ENCODE peak calls at places on chromosome 9, in ten cellular contexts. One of them, this sample, is unnamed.

GRCh38 chr9:22244141-22245011 is 202.2 kb upstream of the DMRTA1 start:
- DNase-seq in PC-3: peak; percentile 73
- DNase-seq in fibroblast of lung: peak; percentile 69
- DNase-seq in cardiac muscle cell: peak; percentile 65
- DNase-seq in ascending aorta: no peak
- DNase-seq in hepatocyte: peak; percentile 70
- DNase-seq in HepG2: peak; percentile 26
- DNase-seq in sigmoid colon: no peak
- DNase-seq in spleen: peak; percentile 71
- DNase-seq in left ventricle myocardium inferior: no peak
- DNase-seq in this sample: no peak

GRCh38 chr9:126609711-126610388 is 3.9 kb upstream of the LMX1B start:
- DNase-seq in PC-3: no peak
- DNase-seq in fibroblast of lung: no peak
- DNase-seq in cardiac muscle cell: no peak
- DNase-seq in ascending aorta: no peak
- DNase-seq in hepatocyte: no peak
- DNase-seq in HepG2: no peak
- DNase-seq in sigmoid colon: no peak
- DNase-seq in spleen: no peak
- DNase-seq in left ventricle myocardium inferior: no peak
- DNase-seq in this sample: no peak

GRCh38 chr9:93083592-93084470 is 12.2 kb upstream of the CARD19 start:
- DNase-seq in PC-3: no peak
- DNase-seq in fibroblast of lung: peak; percentile 31
- DNase-seq in cardiac muscle cell: no peak
- DNase-seq in ascending aorta: peak; percentile 48
- DNase-seq in hepatocyte: no peak
- DNase-seq in HepG2: no peak
- DNase-seq in sigmoid colon: peak; percentile 49
- DNase-seq in spleen: peak; percentile 53
- DNase-seq in left ventricle myocardium inferior: no peak
- DNase-seq in this sample: peak; percentile 64

GRCh38 chr9:107615325-107615724 is 125.8 kb upstream of the KLF4 start:
- DNase-seq in PC-3: no peak
- DNase-seq in fibroblast of lung: peak; percentile 85
- DNase-seq in cardiac muscle cell: no peak
- DNase-seq in ascending aorta: no peak
- DNase-seq in hepatocyte: peak; percentile 65
- DNase-seq in HepG2: no peak
- DNase-seq in sigmoid colon: no peak
- DNase-seq in spleen: no peak
- DNase-seq in left ventricle myocardium inferior: no peak
- DNase-seq in this sample: no peak

GRCh38 chr9:7206221-7206758 is 448.5 kb downstream of the KDM4C start:
- DNase-seq in PC-3: no peak
- DNase-seq in fibroblast of lung: no peak
- DNase-seq in cardiac muscle cell: no peak
- DNase-seq in ascending aorta: no peak
- DNase-seq in hepatocyte: no peak
- DNase-seq in HepG2: no peak
- DNase-seq in sigmoid colon: no peak
- DNase-seq in spleen: no peak
- DNase-seq in left ventricle myocardium inferior: no peak
- DNase-seq in this sample: no peak

GRCh38 chr9:15220658-15221310 is 86.2 kb downstream of the TTC39B start:
- DNase-seq in PC-3: no peak
- DNase-seq in fibroblast of lung: peak; percentile 55
- DNase-seq in cardiac muscle cell: no peak
- DNase-seq in ascending aorta: no peak
- DNase-seq in hepatocyte: no peak
- DNase-seq in HepG2: no peak
- DNase-seq in sigmoid colon: no peak
- DNase-seq in spleen: no peak
- DNase-seq in left ventricle myocardium inferior: no peak
- DNase-seq in this sample: no peak

GRCh38 chr9:131960311-131960710 is 119.4 kb downstream of the MED27 start:
- DNase-seq in PC-3: peak; percentile 47
- DNase-seq in fibroblast of lung: no peak
- DNase-seq in cardiac muscle cell: no peak
- DNase-seq in ascending aorta: no peak
- DNase-seq in hepatocyte: no peak
- DNase-seq in HepG2: no peak
- DNase-seq in sigmoid colon: no peak
- DNase-seq in spleen: no peak
- DNase-seq in left ventricle myocardium inferior: no peak
- DNase-seq in this sample: no peak

GRCh38 chr9:114098021-114098659 is 952 bp downstream of the KIF12 start:
- DNase-seq in PC-3: peak; percentile 39
- DNase-seq in fibroblast of lung: no peak
- DNase-seq in cardiac muscle cell: peak; percentile 69
- DNase-seq in ascending aorta: no peak
- DNase-seq in hepatocyte: peak; percentile 84
- DNase-seq in HepG2: no peak
- DNase-seq in sigmoid colon: no peak
- DNase-seq in spleen: no peak
- DNase-seq in left ventricle myocardium inferior: no peak
- DNase-seq in this sample: no peak

DNA sequence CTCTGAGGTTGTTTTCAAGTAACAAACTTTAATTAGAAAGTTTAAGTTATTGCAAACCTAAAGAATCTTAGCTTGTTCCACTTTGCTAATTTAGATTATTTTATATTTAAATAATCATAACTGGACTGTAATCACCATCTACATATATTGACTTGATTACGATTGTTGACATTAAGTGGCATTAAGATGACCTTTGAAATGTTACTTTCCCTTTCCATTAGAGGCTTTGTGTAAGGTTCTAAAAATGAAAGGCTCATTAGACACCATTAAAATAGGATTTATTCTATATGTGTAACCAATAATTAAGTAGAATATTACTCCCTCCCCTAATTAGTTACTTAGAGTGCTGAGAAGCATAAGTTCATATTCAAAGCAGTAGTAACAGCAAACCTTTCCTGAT is 358.1 kb downstream of the GLIS3 start:
- DNase-seq in PC-3: no peak
- DNase-seq in fibroblast of lung: no peak
- DNase-seq in cardiac muscle cell: no peak
- DNase-seq in ascending aorta: no peak
- DNase-seq in hepatocyte: no peak
- DNase-seq in HepG2: no peak
- DNase-seq in sigmoid colon: no peak
- DNase-seq in spleen: no peak
- DNase-seq in left ventricle myocardium inferior: no peak
- DNase-seq in this sample: no peak
- H3K27ac ChIP-seq in PC-3: no peak overlapping the region
- H3K27ac ChIP-seq in fibroblast of lung: no peak overlapping the region
- H3K27ac ChIP-seq in cardiac muscle cell: no peak overlapping the region
- H3K27ac ChIP-seq in ascending aorta: no peak overlapping the region
- H3K27ac ChIP-seq in hepatocyte: no peak overlapping the region
- H3K27ac ChIP-seq in HepG2: no peak overlapping the region
- H3K27ac ChIP-seq in sigmoid colon: no peak overlapping the region
- H3K27ac ChIP-seq in spleen: no peak overlapping the region
- H3K27ac ChIP-seq in left ventricle myocardium inferior: no peak overlapping the region
- H3K27ac ChIP-seq in this sample: no peak overlapping the region

GRCh38 chr9:124820606-124821246 is 32.5 kb upstream of the WDR38 start:
- DNase-seq in PC-3: no peak
- DNase-seq in fibroblast of lung: peak; percentile 53
- DNase-seq in cardiac muscle cell: no peak
- DNase-seq in ascending aorta: no peak
- DNase-seq in hepatocyte: no peak
- DNase-seq in HepG2: no peak
- DNase-seq in sigmoid colon: no peak
- DNase-seq in spleen: no peak
- DNase-seq in left ventricle myocardium inferior: no peak
- DNase-seq in this sample: no peak

GRCh38 chr9:124815601-124816000 is 37.7 kb upstream of the WDR38 start:
- DNase-seq in PC-3: no peak
- DNase-seq in fibroblast of lung: no peak
- DNase-seq in cardiac muscle cell: no peak
- DNase-seq in ascending aorta: no peak
- DNase-seq in hepatocyte: no peak
- DNase-seq in HepG2: no peak
- DNase-seq in sigmoid colon: no peak
- DNase-seq in spleen: no peak
- DNase-seq in left ventricle myocardium inferior: no peak
- DNase-seq in this sample: no peak

GRCh38 chr9:124821247-124821623 is 32.0 kb upstream of the WDR38 start:
- DNase-seq in PC-3: no peak
- DNase-seq in fibroblast of lung: no peak
- DNase-seq in cardiac muscle cell: no peak
- DNase-seq in ascending aorta: no peak
- DNase-seq in hepatocyte: no peak
- DNase-seq in HepG2: no peak
- DNase-seq in sigmoid colon: no peak
- DNase-seq in spleen: no peak
- DNase-seq in left ventricle myocardium inferior: no peak
- DNase-seq in this sample: no peak

GRCh38 chr9:124814178-124814535 is 37.2 kb downstream of the OLFML2A start:
- DNase-seq in PC-3: no peak
- DNase-seq in fibroblast of lung: no peak
- DNase-seq in cardiac muscle cell: no peak
- DNase-seq in ascending aorta: no peak
- DNase-seq in hepatocyte: no peak
- DNase-seq in HepG2: no peak
- DNase-seq in sigmoid colon: no peak
- DNase-seq in spleen: no peak
- DNase-seq in left ventricle myocardium inferior: no peak
- DNase-seq in this sample: no peak

DNA sequence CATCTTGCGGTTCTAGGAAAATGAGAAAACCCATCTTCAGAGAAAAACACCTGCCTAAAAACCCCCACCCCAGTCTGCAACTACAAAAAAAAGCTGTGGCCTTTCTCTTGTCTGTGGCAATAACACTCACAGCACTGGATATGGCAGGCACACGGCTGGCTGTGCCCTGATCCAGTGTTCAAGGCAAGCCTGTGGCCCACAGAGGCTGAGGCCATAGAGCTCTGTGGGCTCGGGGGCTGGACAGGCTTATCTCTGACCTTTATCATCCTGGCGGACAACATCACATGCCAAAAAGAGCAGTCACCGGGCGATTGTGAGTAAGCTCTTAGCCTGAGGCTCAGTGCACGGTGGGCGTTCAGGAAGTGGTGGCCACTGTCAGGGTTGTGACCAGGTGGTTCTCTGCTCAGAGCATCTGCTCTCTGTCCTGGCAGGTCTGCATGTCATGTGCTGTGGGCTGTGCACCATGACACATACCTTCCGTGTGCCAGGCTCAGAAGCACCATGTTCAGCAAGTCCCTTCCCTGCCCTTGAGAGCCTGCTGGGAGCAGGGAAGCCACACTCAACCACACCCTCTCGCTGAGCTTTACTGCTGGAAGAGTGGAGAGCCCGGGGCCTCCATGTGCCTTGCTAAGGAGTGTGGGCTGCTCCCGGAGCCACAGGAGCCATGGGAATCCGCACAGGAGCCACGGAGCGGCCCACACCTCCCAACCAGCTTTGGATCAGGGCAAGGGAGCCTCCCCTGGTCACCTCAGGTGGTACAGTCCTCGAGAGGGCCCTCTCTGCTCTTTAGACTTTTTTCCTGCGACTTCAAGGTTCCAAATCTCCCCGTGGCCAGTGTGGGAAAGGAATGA is 34.6 kb upstream of the WDR38 start:
- DNase-seq in PC-3: peak; percentile 66
- DNase-seq in fibroblast of lung: no peak
- DNase-seq in cardiac muscle cell: no peak
- DNase-seq in ascending aorta: no peak
- DNase-seq in hepatocyte: peak; percentile 69
- DNase-seq in HepG2: peak; percentile 90
- DNase-seq in sigmoid colon: no peak
- DNase-seq in spleen: peak; percentile 83
- DNase-seq in left ventricle myocardium inferior: no peak
- DNase-seq in this sample: no peak
- H3K4me3 ChIP-seq in PC-3: no peak overlapping the region
- H3K4me3 ChIP-seq in fibroblast of lung: no peak overlapping the region
- H3K4me3 ChIP-seq in cardiac muscle cell: no peak overlapping the region
- H3K4me3 ChIP-seq in ascending aorta: no peak overlapping the region
- H3K4me3 ChIP-seq in hepatocyte: no peak overlapping the region
- H3K4me3 ChIP-seq in HepG2: peak overlapping the region; percentile 54
- H3K4me3 ChIP-seq in sigmoid colon: no peak overlapping the region
- H3K4me3 ChIP-seq in spleen: no peak overlapping the region
- H3K4me3 ChIP-seq in left ventricle myocardium inferior: no peak overlapping the region
- H3K4me3 ChIP-seq in this sample: no peak overlapping the region

DNA sequence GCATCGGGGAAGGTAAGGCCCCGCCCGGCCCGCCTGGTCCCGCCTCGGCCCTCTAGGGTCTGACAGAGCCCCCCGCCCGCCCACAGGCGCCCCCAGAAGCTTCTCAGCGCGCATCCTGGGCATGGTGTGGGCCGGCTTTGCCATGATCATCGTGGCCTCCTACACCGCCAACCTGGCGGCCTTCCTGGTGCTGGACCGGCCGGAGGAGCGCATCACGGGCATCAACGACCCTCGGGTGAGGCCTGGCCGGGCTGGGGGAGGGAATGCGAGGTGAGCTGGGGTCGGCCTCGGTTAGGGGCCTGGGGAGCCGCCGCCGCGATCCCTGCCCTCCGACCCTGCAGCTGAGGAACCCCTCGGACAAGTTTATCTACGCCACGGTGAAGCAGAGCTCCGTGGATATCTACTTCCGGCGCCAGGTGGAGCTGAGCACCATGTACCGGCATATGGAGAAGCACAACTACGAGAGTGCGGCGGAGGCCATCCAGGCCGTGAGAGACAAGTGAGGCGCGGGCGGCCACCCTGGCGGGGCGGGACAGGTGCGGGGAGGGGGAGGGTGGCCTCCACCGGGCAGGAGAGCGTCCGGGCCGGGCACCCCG is 7.2 kb downstream of the LRRC26 start:
- DNase-seq in PC-3: no peak
- DNase-seq in fibroblast of lung: no peak
- DNase-seq in cardiac muscle cell: peak; percentile 34
- DNase-seq in ascending aorta: no peak
- DNase-seq in hepatocyte: peak; percentile 60
- DNase-seq in HepG2: no peak
- DNase-seq in sigmoid colon: no peak
- DNase-seq in spleen: no peak
- DNase-seq in left ventricle myocardium inferior: no peak
- DNase-seq in this sample: no peak
- TF ChIP-seq CTCF in PC-3: no peak
- TF ChIP-seq CTCF in fibroblast of lung: no peak
- TF ChIP-seq CTCF in cardiac muscle cell: no peak
- TF ChIP-seq CTCF in ascending aorta: no peak
- TF ChIP-seq CTCF in hepatocyte: peak; percentile 34
- TF ChIP-seq CTCF in HepG2: peak; percentile 64
- TF ChIP-seq CTCF in sigmoid colon: no peak
- TF ChIP-seq CTCF in spleen: no peak
- TF ChIP-seq CTCF in left ventricle myocardium inferior: peak; percentile 38
- TF ChIP-seq CTCF in this sample: no peak

GRCh38 chr9:76868897-76869296 is 37.0 kb downstream of the PRUNE2 start:
- DNase-seq in PC-3: no peak
- DNase-seq in fibroblast of lung: no peak
- DNase-seq in cardiac muscle cell: no peak
- DNase-seq in ascending aorta: no peak
- DNase-seq in hepatocyte: no peak
- DNase-seq in HepG2: no peak
- DNase-seq in sigmoid colon: no peak
- DNase-seq in spleen: no peak
- DNase-seq in left ventricle myocardium inferior: no peak
- DNase-seq in this sample: no peak

GRCh38 chr9:76876098-76876497 is 29.8 kb downstream of the PRUNE2 start:
- DNase-seq in PC-3: no peak
- DNase-seq in fibroblast of lung: peak; percentile 23
- DNase-seq in cardiac muscle cell: no peak
- DNase-seq in ascending aorta: no peak
- DNase-seq in hepatocyte: no peak
- DNase-seq in HepG2: no peak
- DNase-seq in sigmoid colon: no peak
- DNase-seq in spleen: no peak
- DNase-seq in left ventricle myocardium inferior: no peak
- DNase-seq in this sample: no peak

GRCh38 chr9:76877961-76878360 is 28.0 kb downstream of the PRUNE2 start:
- DNase-seq in PC-3: no peak
- DNase-seq in fibroblast of lung: no peak
- DNase-seq in cardiac muscle cell: no peak
- DNase-seq in ascending aorta: no peak
- DNase-seq in hepatocyte: no peak
- DNase-seq in HepG2: no peak
- DNase-seq in sigmoid colon: no peak
- DNase-seq in spleen: no peak
- DNase-seq in left ventricle myocardium inferior: no peak
- DNase-seq in this sample: no peak

GRCh38 chr9:76873821-76874220 is 32.1 kb downstream of the PRUNE2 start:
- DNase-seq in PC-3: peak; percentile 3
- DNase-seq in fibroblast of lung: no peak
- DNase-seq in cardiac muscle cell: no peak
- DNase-seq in ascending aorta: no peak
- DNase-seq in hepatocyte: no peak
- DNase-seq in HepG2: no peak
- DNase-seq in sigmoid colon: no peak
- DNase-seq in spleen: no peak
- DNase-seq in left ventricle myocardium inferior: no peak
- DNase-seq in this sample: no peak

GRCh38 chr9:76873056-76873792 is 32.7 kb downstream of the PRUNE2 start:
- DNase-seq in PC-3: no peak
- DNase-seq in fibroblast of lung: peak; percentile 49
- DNase-seq in cardiac muscle cell: peak; percentile 13
- DNase-seq in ascending aorta: no peak
- DNase-seq in hepatocyte: no peak
- DNase-seq in HepG2: no peak
- DNase-seq in sigmoid colon: peak; percentile 70
- DNase-seq in spleen: no peak
- DNase-seq in left ventricle myocardium inferior: no peak
- DNase-seq in this sample: no peak
- H3K27ac ChIP-seq in PC-3: no peak overlapping the region
- H3K27ac ChIP-seq in fibroblast of lung: no peak overlapping the region
- H3K27ac ChIP-seq in cardiac muscle cell: no peak overlapping the region
- H3K27ac ChIP-seq in ascending aorta: peak overlapping the region; percentile 84
- H3K27ac ChIP-seq in hepatocyte: no peak overlapping the region
- H3K27ac ChIP-seq in HepG2: no peak overlapping the region
- H3K27ac ChIP-seq in sigmoid colon: peak overlapping the region; percentile 86
- H3K27ac ChIP-seq in spleen: no peak overlapping the region
- H3K27ac ChIP-seq in left ventricle myocardium inferior: no peak overlapping the region
- H3K27ac ChIP-seq in this sample: peak overlapping the region; percentile 75

This sample was measured in coronary artery.